ENCODE peak calls at places on chromosomes 7 and 10, in nine cellular contexts. D is mammary epithelial cell, O is lower lobe of right lung, Y is thoracic aorta, N is psoas muscle, K is K562, L is right lobe of liver, H is heart right ventricle, C is cardiac muscle cell. G is an unnamed sample.

GRCh38 chr7:44182827-44183226 is 6.4 kb downstream of the GCK start:
- DNase-seq in D (no peak), O (no peak), Y (no peak), N (no peak), K (no peak), L (no peak), H (no peak), C (no peak), G (no peak)

GRCh38 chr7:95527033-95527775 is 41.5 kb downstream of the ASB4 start:
- DNase-seq in D (peak; percentile 20), O (no peak), Y (no peak), N (no peak), K (peak; percentile 73), L (peak; percentile 65), H (peak; percentile 65), C (peak; percentile 75), G (no peak)

GRCh38 chr10:32189400-32190084 is 133.3 kb upstream of the KIF5B start:
- DNase-seq in D (no peak), O (no peak), Y (no peak), N (no peak), K (peak; percentile 50), L (no peak), H (no peak), C (peak; percentile 39), G (no peak)

GRCh38 chr10:63103971-63104409 is 29.1 kb upstream of the NRBF2 start:
- DNase-seq in D (no peak), O (no peak), Y (no peak), N (no peak), K (peak; percentile 75), L (no peak), H (no peak), C (no peak), G (no peak)

GRCh38 chr10:101710064-101710695 is 15.2 kb upstream of the FBXW4 start:
- DNase-seq in D (no peak), O (no peak), Y (no peak), N (no peak), K (no peak), L (no peak), H (no peak), C (peak; percentile 14), G (no peak)

GRCh38 chr7:336810-337566 is 47.0 kb downstream of the FOXL3 start:
- DNase-seq in D (no peak), O (no peak), Y (no peak), N (no peak), K (no peak), L (no peak), H (no peak), C (no peak), G (peak; percentile 59)

GRCh38 chr7:112938895-112939588 is 147.6 kb downstream of the GPR85 start:
- DNase-seq in D (no peak), O (peak; percentile 55), Y (no peak), N (peak; percentile 21), K (peak; percentile 65), L (peak; percentile 48), H (peak; percentile 33), C (peak; percentile 45), G (peak; percentile 33)

GRCh38 chr7:51340936-51341335 is 24.3 kb upstream of the COBL start:
- DNase-seq in D (no peak), O (no peak), Y (no peak), N (no peak), K (no peak), L (no peak), H (no peak), C (no peak), G (no peak)

GRCh38 chr10:58384536-58384998 is 643 bp upstream of the TFAM start:
- DNase-seq in D (no peak), O (no peak), Y (no peak), N (no peak), K (no peak), L (no peak), H (no peak), C (no peak), G (no peak)

GRCh38 chr7:137328389-137329120 is 15.0 kb downstream of the PTN start:
- DNase-seq in D (peak; percentile 11), O (no peak), Y (no peak), N (no peak), K (no peak), L (no peak), H (peak; percentile 16), C (peak; percentile 17), G (no peak)

GRCh38 chr7:114413741-114414140 is 874 bp upstream of the FOXP2 start:
- DNase-seq in D (no peak), O (no peak), Y (no peak), N (no peak), K (no peak), L (no peak), H (no peak), C (no peak), G (no peak)

GRCh38 chr10:64430690-64431323 is 909.6 kb downstream of the REEP3 start:
- DNase-seq in D (no peak), O (no peak), Y (no peak), N (no peak), K (peak; percentile 75), L (no peak), H (no peak), C (peak; percentile 24), G (no peak)

GRCh38 chr7:35969055-35969454 is 168.2 kb downstream of the SEPTIN7 start:
- DNase-seq in D (no peak), O (no peak), Y (no peak), N (no peak), K (no peak), L (no peak), H (no peak), C (no peak), G (no peak)

GRCh38 chr10:69733791-69734261 is 67.9 kb upstream of the COL13A1 start:
- DNase-seq in D (peak; percentile 28), O (no peak), Y (no peak), N (no peak), K (no peak), L (no peak), H (no peak), C (peak; percentile 43), G (no peak)

GRCh38 chr7:138328215-138328614 is 131.8 kb upstream of the TRIM24 start:
- DNase-seq in D (no peak), O (no peak), Y (no peak), N (no peak), K (no peak), L (no peak), H (no peak), C (peak; percentile 56), G (no peak)

DNA sequence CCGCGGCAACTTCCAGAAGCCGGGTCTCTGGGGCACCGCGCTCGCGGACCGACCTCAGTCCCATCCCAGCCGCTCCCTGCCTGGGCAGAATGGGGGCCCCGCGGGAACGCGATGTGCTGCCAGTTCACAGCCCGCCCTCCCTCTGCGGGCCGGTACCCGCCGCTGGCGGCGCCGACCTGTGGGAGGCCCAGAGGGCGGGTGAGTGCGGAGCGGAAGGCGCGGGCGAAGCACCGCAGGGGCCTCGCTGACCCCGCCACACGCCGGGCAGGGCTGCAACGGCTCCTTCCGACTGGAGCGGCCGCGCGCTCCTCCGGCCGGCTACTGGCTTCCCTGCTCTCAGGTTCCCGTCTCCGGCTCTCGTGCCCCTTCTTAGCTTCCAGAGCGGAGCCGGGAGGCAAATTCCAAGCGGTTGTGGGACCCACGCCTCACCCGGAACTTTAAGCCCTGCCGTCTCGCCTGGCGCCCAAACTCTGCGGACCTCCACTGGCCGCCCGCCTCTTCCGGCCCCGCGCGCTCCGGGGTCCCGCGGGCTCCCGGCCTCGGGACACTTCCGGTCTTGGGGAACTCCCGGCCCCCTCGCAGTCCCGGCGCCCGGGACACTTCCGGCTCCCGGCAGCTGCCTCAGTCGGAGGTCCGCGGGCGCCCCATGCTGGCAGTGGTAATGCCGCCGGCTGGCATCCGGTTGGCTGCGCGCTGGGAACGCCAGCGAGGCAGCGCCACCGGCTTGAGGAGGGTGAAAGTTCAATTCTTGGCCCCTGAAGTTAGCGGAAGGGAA is at the start of gene CYREN:
- DNase-seq in D (peak; percentile 94), O (peak; percentile 98), Y (peak; percentile 77), N (peak; percentile 96), K (peak; percentile 98), L (peak; percentile 98), H (peak; percentile 93), C (peak; percentile 98), G (peak; percentile 98)
- TF ChIP-seq CTCF in D (peak; percentile 26), O (peak; percentile 62), Y (peak; percentile 50), N (peak; percentile 52), K (peak; percentile 99), L (peak; percentile 71), H (peak; percentile 60), C (peak; percentile 73), G (peak; percentile 41)

DNA sequence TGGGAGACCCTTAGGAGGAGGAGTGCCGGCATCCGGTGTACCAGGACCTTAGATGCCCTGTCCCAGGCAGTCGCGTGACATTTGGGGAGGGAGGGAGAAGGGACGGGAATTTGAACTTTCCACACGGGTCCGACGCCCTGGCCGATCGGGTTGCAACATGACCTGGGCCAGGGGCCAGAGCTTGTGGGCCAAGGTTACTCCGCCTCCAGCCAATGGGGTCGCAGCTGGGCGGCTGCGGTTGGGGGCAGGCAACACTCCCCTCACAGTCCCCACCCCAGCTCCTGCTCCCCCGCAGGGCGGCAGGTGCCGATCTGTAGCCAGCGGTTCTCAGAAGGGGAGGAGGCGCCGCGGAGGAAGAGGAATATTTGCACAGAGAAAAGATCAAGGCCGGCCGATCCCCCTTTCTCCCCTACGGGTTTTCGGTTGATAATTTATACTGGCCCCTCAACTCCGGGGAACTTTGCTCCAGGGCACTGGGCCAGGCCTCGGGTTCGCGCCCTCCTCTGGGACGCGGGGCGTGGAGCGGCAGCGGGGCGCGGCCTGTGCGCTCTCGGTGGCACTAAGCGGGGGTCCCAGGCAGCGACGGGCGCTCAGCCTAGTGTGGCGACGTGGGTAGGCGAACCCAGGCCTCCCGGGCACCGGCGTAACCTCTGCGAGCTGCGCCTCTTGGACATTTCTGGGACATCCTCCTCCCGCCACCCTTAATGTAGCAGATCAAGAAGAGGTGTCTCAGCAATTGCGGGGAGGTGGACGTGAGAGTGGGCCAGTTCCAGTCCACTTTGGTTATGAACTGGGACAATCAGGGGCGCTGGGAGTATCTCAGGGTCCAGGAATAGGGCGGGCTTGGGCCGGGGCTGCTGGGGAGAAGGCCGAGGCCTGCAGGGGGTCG is 1.2 kb downstream of the MLXIPL start:
- DNase-seq in D (no peak), O (peak; percentile 55), Y (no peak), N (peak; percentile 91), K (peak; percentile 81), L (peak; percentile 98), H (no peak), C (peak; percentile 62), G (peak; percentile 42)
- H3K4me3 ChIP-seq in D (no peak overlapping the region), O (peak overlapping the region; percentile 60), Y (peak overlapping the region; percentile 70), N (peak overlapping the region; percentile 67), K (peak overlapping the region; percentile 68), L (peak overlapping the region; percentile 91), H (peak overlapping the region; percentile 47), C (no peak overlapping the region), G (peak overlapping the region; percentile 53)

GRCh38 chr10:126215767-126216166 is 172.5 kb downstream of the ADAM12 start:
- DNase-seq in D (no peak), O (no peak), Y (no peak), N (no peak), K (no peak), L (no peak), H (no peak), C (no peak), G (no peak)
- H3K4me1 ChIP-seq in D (no peaks in the 10 kb centered on the region), O (no peaks in the 10 kb centered on the region), Y (no peaks in the 10 kb centered on the region), N (no peaks in the 10 kb centered on the region), K (no peaks in the 10 kb centered on the region), L (no peaks in the 10 kb centered on the region), H (no peaks in the 10 kb centered on the region), C (no peaks in the 10 kb centered on the region), G (no peaks in the 10 kb centered on the region)

DNA sequence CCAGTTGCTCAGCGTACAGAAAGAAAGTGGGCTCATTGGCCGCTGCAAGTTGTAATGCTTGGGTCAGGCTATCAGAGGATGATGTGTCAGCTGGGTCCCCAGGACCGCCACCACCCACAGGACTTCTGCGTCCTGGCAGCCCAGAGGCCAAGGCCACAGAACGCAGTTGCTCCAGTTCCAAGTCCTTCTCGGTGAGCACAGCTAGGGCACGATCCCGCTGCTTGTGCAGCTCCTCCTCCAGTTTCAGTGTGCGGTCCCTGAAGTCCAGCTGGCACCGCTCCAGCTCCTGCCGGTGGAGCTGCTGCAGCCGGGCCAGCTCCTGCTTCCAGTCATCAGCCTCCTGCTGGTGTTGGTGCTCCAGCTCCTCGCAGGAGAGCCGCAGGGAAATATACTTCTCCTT is 3.0 kb downstream of the GCC1 start:
- DNase-seq in D (no peak), O (no peak), Y (no peak), N (peak; percentile 64), K (no peak), L (peak; percentile 92), H (peak; percentile 66), C (peak; percentile 79), G (peak; percentile 89)
- TF ChIP-seq CTCF in D (no peak), O (no peak), Y (no peak), N (no peak), K (no peak), L (no peak), H (no peak), C (peak; percentile 2), G (no peak)

G was measured in pancreas.